ENCODE peak calls at places on chromosomes 2 and 18, in eight cellular contexts. One of them, this sample, is unnamed. For H3K27me3, the result is how much of the 10 kb centered on the place peaks cover.

GRCh38 chr2:152407204-152407721 is 72.3 kb downstream of the FMNL2 start:
- DNase-seq in body of pancreas: peak
- DNase-seq in left ventricle myocardium inferior: peak
- DNase-seq in CD8-positive, alpha-beta memory T cell: no peak
- DNase-seq in GM12878: peak
- DNase-seq in right cardiac atrium: peak
- DNase-seq in H7: peak
- DNase-seq in GM23248: peak
- DNase-seq in this sample: no peak

GRCh38 chr2:191631754-191632153 is 46.2 kb upstream of the NABP1 start:
- DNase-seq in body of pancreas: peak
- DNase-seq in left ventricle myocardium inferior: peak
- DNase-seq in CD8-positive, alpha-beta memory T cell: no peak
- DNase-seq in GM12878: no peak
- DNase-seq in right cardiac atrium: no peak
- DNase-seq in H7: no peak
- DNase-seq in GM23248: peak
- DNase-seq in this sample: no peak

GRCh38 chr2:189020179-189020578 is 46.0 kb downstream of the COL3A1 start:
- DNase-seq in body of pancreas: no peak
- DNase-seq in left ventricle myocardium inferior: no peak
- DNase-seq in CD8-positive, alpha-beta memory T cell: no peak
- DNase-seq in GM12878: no peak
- DNase-seq in right cardiac atrium: peak
- DNase-seq in H7: no peak
- DNase-seq in GM23248: no peak
- DNase-seq in this sample: no peak

GRCh38 chr2:134142341-134142738 is 111.5 kb upstream of the MGAT5 start:
- DNase-seq in body of pancreas: no peak
- DNase-seq in left ventricle myocardium inferior: no peak
- DNase-seq in CD8-positive, alpha-beta memory T cell: no peak
- DNase-seq in GM12878: no peak
- DNase-seq in right cardiac atrium: no peak
- DNase-seq in H7: no peak
- DNase-seq in GM23248: no peak
- DNase-seq in this sample: no peak

GRCh38 chr2:189188446-189188845 is 8.9 kb upstream of the COL5A2 start:
- DNase-seq in body of pancreas: no peak
- DNase-seq in left ventricle myocardium inferior: no peak
- DNase-seq in CD8-positive, alpha-beta memory T cell: no peak
- DNase-seq in GM12878: no peak
- DNase-seq in right cardiac atrium: no peak
- DNase-seq in H7: no peak
- DNase-seq in GM23248: no peak
- DNase-seq in this sample: no peak

GRCh38 chr18:62324355-62324828 is 718 bp upstream of the TNFRSF11A start:
- DNase-seq in body of pancreas: no peak
- DNase-seq in left ventricle myocardium inferior: no peak
- DNase-seq in CD8-positive, alpha-beta memory T cell: no peak
- DNase-seq in GM12878: no peak
- DNase-seq in right cardiac atrium: no peak
- DNase-seq in H7: no peak
- DNase-seq in GM23248: peak
- DNase-seq in this sample: no peak

GRCh38 chr18:58781627-58782194 is 83.0 kb upstream of the ZNF532 start:
- DNase-seq in body of pancreas: peak
- DNase-seq in left ventricle myocardium inferior: peak
- DNase-seq in CD8-positive, alpha-beta memory T cell: peak
- DNase-seq in GM12878: peak
- DNase-seq in right cardiac atrium: peak
- DNase-seq in H7: peak
- DNase-seq in GM23248: peak
- DNase-seq in this sample: peak

GRCh38 chr18:43863180-43863579 is 585.9 kb upstream of the SYT4 start:
- DNase-seq in body of pancreas: no peak
- DNase-seq in left ventricle myocardium inferior: no peak
- DNase-seq in CD8-positive, alpha-beta memory T cell: no peak
- DNase-seq in GM12878: no peak
- DNase-seq in right cardiac atrium: no peak
- DNase-seq in H7: no peak
- DNase-seq in GM23248: no peak
- DNase-seq in this sample: no peak

GRCh38 chr2:38146302-38146916 is 70.5 kb upstream of the CYP1B1 start:
- DNase-seq in body of pancreas: peak
- DNase-seq in left ventricle myocardium inferior: peak
- DNase-seq in CD8-positive, alpha-beta memory T cell: no peak
- DNase-seq in GM12878: peak
- DNase-seq in right cardiac atrium: peak
- DNase-seq in H7: no peak
- DNase-seq in GM23248: peak
- DNase-seq in this sample: no peak

GRCh38 chr2:73982140-73982617 is 2.5 kb upstream of the TET3 start:
- DNase-seq in body of pancreas: no peak
- DNase-seq in left ventricle myocardium inferior: no peak
- DNase-seq in CD8-positive, alpha-beta memory T cell: no peak
- DNase-seq in GM12878: no peak
- DNase-seq in right cardiac atrium: peak
- DNase-seq in H7: no peak
- DNase-seq in GM23248: peak
- DNase-seq in this sample: no peak

GRCh38 chr2:73984922-73985317 is 210 bp downstream of the TET3 start:
- DNase-seq in body of pancreas: peak
- DNase-seq in left ventricle myocardium inferior: peak
- DNase-seq in CD8-positive, alpha-beta memory T cell: no peak
- DNase-seq in GM12878: no peak
- DNase-seq in right cardiac atrium: peak
- DNase-seq in H7: peak
- DNase-seq in GM23248: no peak
- DNase-seq in this sample: peak

GRCh38 chr2:73984203-73984921 is at the start of gene TET3:
- DNase-seq in body of pancreas: peak
- DNase-seq in left ventricle myocardium inferior: no peak
- DNase-seq in CD8-positive, alpha-beta memory T cell: peak
- DNase-seq in GM12878: no peak
- DNase-seq in right cardiac atrium: peak
- DNase-seq in H7: peak
- DNase-seq in GM23248: peak
- DNase-seq in this sample: no peak

GRCh38 chr2:73985318-73986084 is 791 bp downstream of the TET3 start:
- DNase-seq in body of pancreas: no peak
- DNase-seq in left ventricle myocardium inferior: peak
- DNase-seq in CD8-positive, alpha-beta memory T cell: peak
- DNase-seq in GM12878: no peak
- DNase-seq in right cardiac atrium: peak
- DNase-seq in H7: peak
- DNase-seq in GM23248: peak
- DNase-seq in this sample: peak

GRCh38 chr2:73983322-73984202 is 1.1 kb upstream of the TET3 start:
- DNase-seq in body of pancreas: peak
- DNase-seq in left ventricle myocardium inferior: no peak
- DNase-seq in CD8-positive, alpha-beta memory T cell: no peak
- DNase-seq in GM12878: no peak
- DNase-seq in right cardiac atrium: no peak
- DNase-seq in H7: peak
- DNase-seq in GM23248: no peak
- DNase-seq in this sample: no peak
- H3K27me3 ChIP-seq in body of pancreas: under half
- H3K27me3 ChIP-seq in left ventricle myocardium inferior: under half
- H3K27me3 ChIP-seq in CD8-positive, alpha-beta memory T cell: under half
- H3K27me3 ChIP-seq in GM12878: under half
- H3K27me3 ChIP-seq in right cardiac atrium: under half
- H3K27me3 ChIP-seq in H7: under half
- H3K27me3 ChIP-seq in GM23248: under half
- H3K27me3 ChIP-seq in this sample: under half

DNA sequence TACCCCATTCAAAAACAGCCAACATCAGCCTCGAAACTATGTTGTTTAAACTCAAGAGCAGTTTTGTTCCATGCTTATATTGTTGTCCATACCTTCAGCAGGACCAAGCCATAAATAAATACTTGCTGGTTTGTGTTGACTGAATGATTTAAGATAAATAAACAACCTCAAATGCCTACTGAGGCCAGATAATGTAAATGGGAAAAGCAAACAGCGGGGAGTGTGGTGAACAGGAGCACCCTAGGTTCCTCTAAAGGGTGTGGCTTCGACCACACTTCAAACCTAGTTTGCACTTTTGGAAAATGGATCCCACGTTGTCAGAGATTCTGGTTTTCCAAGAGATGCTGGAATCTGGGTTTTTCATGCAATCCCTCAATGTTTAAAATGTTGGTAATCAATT is 1.7 kb upstream of the PMAIP1 start:
- DNase-seq in body of pancreas: no peak
- DNase-seq in left ventricle myocardium inferior: no peak
- DNase-seq in CD8-positive, alpha-beta memory T cell: no peak
- DNase-seq in GM12878: no peak
- DNase-seq in right cardiac atrium: no peak
- DNase-seq in H7: no peak
- DNase-seq in GM23248: no peak
- DNase-seq in this sample: no peak
- H3K27me3 ChIP-seq in body of pancreas: under half
- H3K27me3 ChIP-seq in left ventricle myocardium inferior: half or more
- H3K27me3 ChIP-seq in CD8-positive, alpha-beta memory T cell: under half
- H3K27me3 ChIP-seq in GM12878: under half
- H3K27me3 ChIP-seq in right cardiac atrium: under half
- H3K27me3 ChIP-seq in H7: under half
- H3K27me3 ChIP-seq in GM23248: under half
- H3K27me3 ChIP-seq in this sample: under half

DNA sequence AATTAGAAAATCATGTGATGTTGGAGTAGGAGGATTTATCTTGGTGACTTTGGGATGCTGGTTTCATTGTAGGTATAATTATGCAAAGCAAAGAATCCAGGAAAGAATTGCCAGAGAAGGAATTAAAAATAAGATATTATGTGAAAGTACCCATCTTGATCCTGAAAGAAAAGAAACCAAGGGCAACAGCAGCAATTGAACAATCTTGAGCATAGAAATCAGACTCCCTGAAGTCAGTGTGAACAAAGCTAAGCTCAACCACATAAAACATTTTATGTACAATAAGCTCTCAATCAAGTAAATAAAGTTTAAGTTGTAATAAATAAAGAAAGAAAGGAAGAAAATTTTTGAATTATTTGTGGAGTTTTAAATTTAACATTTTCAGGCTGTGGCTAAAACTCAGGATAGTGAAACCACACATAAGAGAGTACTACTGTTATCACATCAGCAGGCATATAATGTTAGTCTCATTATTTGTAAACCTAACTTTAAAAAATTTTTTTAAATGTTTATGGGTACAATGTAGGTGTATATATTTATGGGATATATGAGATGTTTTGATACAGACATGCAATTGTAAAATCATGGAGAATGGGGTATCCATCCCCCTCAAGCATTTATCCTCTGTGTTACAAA is 32.8 kb upstream of the GPR55 start:
- DNase-seq in body of pancreas: no peak
- DNase-seq in left ventricle myocardium inferior: no peak
- DNase-seq in CD8-positive, alpha-beta memory T cell: no peak
- DNase-seq in GM12878: no peak
- DNase-seq in right cardiac atrium: no peak
- DNase-seq in H7: no peak
- DNase-seq in GM23248: no peak
- DNase-seq in this sample: no peak
- H3K27me3 ChIP-seq in body of pancreas: under half
- H3K27me3 ChIP-seq in left ventricle myocardium inferior: half or more
- H3K27me3 ChIP-seq in CD8-positive, alpha-beta memory T cell: under half
- H3K27me3 ChIP-seq in GM12878: under half
- H3K27me3 ChIP-seq in right cardiac atrium: under half
- H3K27me3 ChIP-seq in H7: under half
- H3K27me3 ChIP-seq in GM23248: under half
- H3K27me3 ChIP-seq in this sample: under half

GRCh38 chr2:106521016-106521415 is 33.9 kb downstream of the CD8B2 start:
- DNase-seq in body of pancreas: no peak
- DNase-seq in left ventricle myocardium inferior: no peak
- DNase-seq in CD8-positive, alpha-beta memory T cell: no peak
- DNase-seq in GM12878: no peak
- DNase-seq in right cardiac atrium: no peak
- DNase-seq in H7: no peak
- DNase-seq in GM23248: no peak
- DNase-seq in this sample: no peak

GRCh38 chr2:106519767-106520166 is 32.6 kb downstream of the CD8B2 start:
- DNase-seq in body of pancreas: no peak
- DNase-seq in left ventricle myocardium inferior: no peak
- DNase-seq in CD8-positive, alpha-beta memory T cell: no peak
- DNase-seq in GM12878: no peak
- DNase-seq in right cardiac atrium: no peak
- DNase-seq in H7: no peak
- DNase-seq in GM23248: no peak
- DNase-seq in this sample: no peak

DNA sequence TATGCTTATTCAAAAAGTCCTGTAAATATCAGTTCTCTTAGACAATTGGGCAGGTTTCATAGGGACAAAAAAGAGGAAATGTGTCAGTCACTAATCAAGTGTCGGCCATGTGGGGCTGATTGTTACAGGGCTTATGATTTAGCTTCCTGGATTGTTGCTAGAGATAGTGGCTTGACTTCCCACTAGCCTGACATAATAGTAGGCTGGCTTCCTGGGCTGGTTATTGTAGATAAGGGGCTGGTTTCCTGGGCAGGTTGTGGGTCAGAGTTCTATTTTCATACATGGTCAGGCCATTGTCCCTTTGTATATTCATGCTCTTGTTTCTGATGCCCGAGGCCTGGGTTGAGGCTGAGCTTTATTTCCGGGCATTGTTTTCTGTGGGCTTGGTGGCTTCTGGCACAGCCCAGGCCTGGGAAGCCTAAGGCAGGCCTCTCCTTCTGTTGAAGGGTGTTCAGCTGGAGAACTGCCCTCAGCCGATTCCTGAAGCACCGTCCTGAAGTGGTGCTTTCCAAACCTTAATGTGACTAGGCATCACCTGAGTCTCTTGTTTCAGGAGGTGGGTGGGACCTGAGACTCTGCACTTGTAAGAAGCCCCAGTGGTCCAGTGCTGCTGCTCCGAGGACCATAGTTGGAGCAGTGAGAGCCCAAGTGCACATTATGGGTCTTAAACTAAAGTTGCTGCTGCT is 37.0 kb downstream of the CD8B2 start:
- DNase-seq in body of pancreas: no peak
- DNase-seq in left ventricle myocardium inferior: no peak
- DNase-seq in CD8-positive, alpha-beta memory T cell: no peak
- DNase-seq in GM12878: no peak
- DNase-seq in right cardiac atrium: no peak
- DNase-seq in H7: no peak
- DNase-seq in GM23248: no peak
- DNase-seq in this sample: no peak
- H3K27me3 ChIP-seq in body of pancreas: under half
- H3K27me3 ChIP-seq in left ventricle myocardium inferior: under half
- H3K27me3 ChIP-seq in CD8-positive, alpha-beta memory T cell: under half
- H3K27me3 ChIP-seq in GM12878: under half
- H3K27me3 ChIP-seq in right cardiac atrium: under half
- H3K27me3 ChIP-seq in H7: under half
- H3K27me3 ChIP-seq in GM23248: under half
- H3K27me3 ChIP-seq in this sample: under half

This sample was measured in effector memory CD4-positive, alpha-beta T cell.